ENCODE peak calls at places on chromosomes 11 and 22, in ten cellular contexts. C, E, H, I, R, W, P, Q, T and S are unnamed samples.

GRCh38 chr11:95588821-95589220 is 200.8 kb downstream of the FAM76B start:
- DNase-seq in C (no peak), E (no peak), H (no peak), I (no peak), R (no peak), W (no peak), P (no peak), Q (no peak), T (no peak), S (no peak)

GRCh38 chr11:43504316-43504950 is 145.7 kb downstream of the TTC17 start:
- DNase-seq in C (peak; percentile 35), E (peak; percentile 31), H (peak; percentile 60), I (peak; percentile 79), R (peak; percentile 15), W (peak; percentile 66), P (peak; percentile 42), Q (peak; percentile 63), T (peak; percentile 15), S (peak; percentile 43)

GRCh38 chr11:35629914-35630313 is 11.7 kb downstream of the FJX1 start:
- DNase-seq in C (no peak), E (no peak), H (peak; percentile 98), I (no peak), R (peak; percentile 96), W (no peak), P (no peak), Q (no peak), T (no peak), S (no peak)

GRCh38 chr11:102656528-102656927 is 31.4 kb upstream of the MMP20 start:
- DNase-seq in C (no peak), E (no peak), H (no peak), I (no peak), R (no peak), W (no peak), P (no peak), Q (no peak), T (no peak), S (no peak)

GRCh38 chr11:61023086-61024035 is 51.9 kb downstream of the CD6 start:
- DNase-seq in C (no peak), E (no peak), H (no peak), I (no peak), R (no peak), W (no peak), P (no peak), Q (no peak), T (no peak), S (no peak)

GRCh38 chr11:11567862-11568650 is 53.7 kb downstream of the GALNT18 start:
- DNase-seq in C (no peak), E (no peak), H (peak; percentile 71), I (no peak), R (peak; percentile 4), W (no peak), P (no peak), Q (no peak), T (no peak), S (no peak)

GRCh38 chr11:68942751-68943271 is 38.0 kb downstream of the MRGPRD start:
- DNase-seq in C (no peak), E (no peak), H (no peak), I (no peak), R (peak; percentile 12), W (no peak), P (no peak), Q (no peak), T (no peak), S (no peak)

GRCh38 chr11:119374632-119375394 is 6.7 kb downstream of the USP2 start:
- DNase-seq in C (no peak), E (no peak), H (no peak), I (no peak), R (no peak), W (no peak), P (no peak), Q (peak; percentile 26), T (no peak), S (no peak)

GRCh38 chr11:123544631-123545375 is 109.6 kb downstream of the SCN3B start:
- DNase-seq in C (no peak), E (no peak), H (no peak), I (no peak), R (no peak), W (no peak), P (no peak), Q (no peak), T (no peak), S (no peak)

GRCh38 chr11:10568486-10568941 is at the start of gene LYVE1:
- DNase-seq in C (no peak), E (no peak), H (no peak), I (no peak), R (peak; percentile 61), W (no peak), P (no peak), Q (no peak), T (no peak), S (no peak)

GRCh38 chr11:64560941-64561340 is 30.1 kb upstream of the SLC22A12 start:
- DNase-seq in C (no peak), E (no peak), H (no peak), I (no peak), R (no peak), W (no peak), P (no peak), Q (no peak), T (no peak), S (no peak)

DNA sequence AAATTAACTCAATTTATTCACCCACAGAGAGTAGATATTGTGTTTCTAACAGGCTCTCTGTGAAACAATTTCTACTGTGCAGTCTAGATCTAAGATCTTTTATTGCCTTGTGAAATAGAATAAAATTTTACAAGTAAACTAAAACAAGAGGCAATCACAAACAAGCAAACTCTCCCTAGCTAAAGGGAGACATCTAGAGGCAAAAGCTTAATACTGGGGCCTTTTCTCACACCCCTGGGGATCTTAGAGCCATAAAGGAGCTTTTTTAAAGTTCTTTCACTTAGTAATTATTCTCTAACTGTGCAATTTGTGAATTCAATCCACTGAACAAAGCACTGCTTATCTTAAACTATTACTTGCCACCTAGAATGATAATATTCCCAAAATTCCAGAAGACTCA is 19.7 kb downstream of the ALG9 start:
- DNase-seq in C (no peak), E (no peak), H (peak; percentile 13), I (peak; percentile 32), R (peak; percentile 56), W (no peak), P (no peak), Q (no peak), T (no peak), S (no peak)
- TF ChIP-seq CTCF in C (no peak), E (no peak), H (peak; percentile 47), I (peak; percentile 52), R (peak; percentile 47), W (peak; percentile 60), P (peak; percentile 14), Q (peak; percentile 57), T (no peak), S (peak; percentile 26)

DNA sequence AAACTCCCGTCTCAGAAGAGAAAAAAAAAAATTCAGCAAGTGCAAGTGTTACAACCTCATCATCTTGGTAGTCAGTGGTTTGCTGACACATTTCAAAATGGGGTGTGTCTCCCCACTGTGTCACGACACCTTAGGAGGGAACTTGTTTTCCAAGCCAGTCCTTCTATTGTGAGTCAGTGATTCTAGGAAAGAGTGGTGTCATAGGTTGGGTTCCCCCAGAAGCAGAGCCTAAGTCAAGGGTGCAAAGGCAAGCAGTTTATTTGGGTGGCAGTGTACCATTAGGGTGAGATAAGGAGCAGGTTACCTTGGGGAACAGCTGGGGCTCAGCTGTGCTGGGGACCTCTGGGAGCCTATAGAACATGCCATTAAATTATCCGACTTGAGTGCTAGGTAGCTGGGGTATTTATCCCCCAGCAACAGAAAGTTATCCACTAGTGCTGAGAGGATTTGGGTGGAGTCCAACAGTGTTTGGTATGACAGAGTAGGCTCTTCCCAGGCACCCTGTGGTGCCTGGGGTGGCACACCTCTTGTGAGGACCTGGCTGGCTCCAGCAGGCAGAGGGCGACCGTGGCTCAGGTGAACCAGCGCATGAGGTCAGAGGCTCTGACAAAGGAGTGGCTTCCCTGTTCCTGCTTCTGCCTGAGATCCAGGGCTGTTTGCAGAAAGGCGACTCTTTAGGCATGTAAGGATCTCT is 41.7 kb downstream of the KIAA1671 start:
- DNase-seq in C (no peak), E (no peak), H (peak; percentile 98), I (peak; percentile 64), R (no peak), W (peak; percentile 41), P (peak; percentile 75), Q (peak; percentile 79), T (no peak), S (no peak)
- TF ChIP-seq CTCF in C (no peak), E (no peak), H (peak; percentile 44), I (peak; percentile 63), R (no peak), W (no peak), P (peak; percentile 61), Q (peak; percentile 55), T (no peak), S (no peak)

DNA sequence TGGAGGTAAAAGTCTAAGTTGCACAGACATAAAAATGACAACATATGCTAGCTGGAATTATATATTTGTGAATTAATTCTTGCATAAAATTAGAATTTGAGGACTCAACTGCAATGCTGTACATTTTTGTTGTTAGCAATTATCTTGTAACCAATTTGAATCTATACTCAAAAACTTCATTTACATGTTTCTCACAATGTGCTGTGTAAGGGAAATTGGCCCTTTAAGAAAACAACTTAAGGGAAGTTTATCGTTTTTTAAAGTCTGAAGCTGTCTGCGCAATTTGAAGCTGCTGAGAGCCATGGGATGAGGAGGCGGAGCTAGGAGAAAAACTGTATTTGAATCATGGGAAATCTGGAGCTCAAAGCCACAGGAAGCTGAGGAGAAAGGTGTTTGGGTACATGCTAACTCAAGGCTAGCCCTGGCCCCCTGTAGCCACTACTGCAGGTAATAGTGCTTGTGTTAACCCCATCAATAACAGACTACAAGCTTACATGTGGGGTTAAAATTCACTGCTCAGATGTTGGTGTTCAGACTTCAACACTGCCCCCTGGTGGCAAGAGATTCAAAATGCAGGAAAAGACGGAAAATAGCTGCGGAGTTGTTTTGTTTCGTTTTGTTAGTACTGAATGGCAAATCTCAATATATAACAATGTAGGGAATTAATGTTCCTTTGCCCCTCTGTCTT is 126.1 kb downstream of the BRD1 start:
- DNase-seq in C (no peak), E (no peak), H (no peak), I (peak; percentile 25), R (no peak), W (no peak), P (no peak), Q (no peak), T (no peak), S (no peak)
- TF ChIP-seq CTCF in C (peak; percentile 95), E (peak; percentile 70), H (no peak), I (no peak), R (peak; percentile 25), W (peak; percentile 14), P (peak; percentile 47), Q (peak; percentile 77), T (peak; percentile 37), S (peak; percentile 48)

GRCh38 chr22:43889366-43890253 is 2.2 kb downstream of the PNPLA5 start:
- DNase-seq in C (no peak), E (no peak), H (peak; percentile 47), I (peak; percentile 24), R (peak; percentile 29), W (no peak), P (peak; percentile 48), Q (no peak), T (no peak), S (no peak)
- TF ChIP-seq CTCF in C (no peak), E (no peak), H (peak; percentile 34), I (peak; percentile 49), R (no peak), W (no peak), P (peak; percentile 69), Q (peak; percentile 34), T (no peak), S (no peak)

DNA sequence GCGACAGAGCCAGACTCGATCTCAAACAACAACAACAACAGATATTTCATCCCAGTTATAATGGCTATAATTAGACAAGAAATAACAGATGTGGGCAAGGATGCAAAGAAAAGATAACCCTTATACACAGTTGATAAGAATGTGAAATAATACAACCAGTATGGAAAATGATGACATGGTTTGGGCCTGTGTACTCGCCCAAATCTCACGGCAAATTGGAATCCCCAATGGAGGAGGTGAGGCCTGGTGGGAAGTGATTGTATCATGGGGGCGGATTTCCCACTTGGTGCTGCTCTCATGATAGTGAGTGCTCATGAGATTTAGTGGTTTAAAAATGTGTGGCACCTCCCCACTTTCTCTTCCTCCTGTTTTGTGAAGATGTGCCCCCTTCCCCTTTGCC is 104.1 kb downstream of the C11orf87 start:
- DNase-seq in C (no peak), E (no peak), H (no peak), I (no peak), R (no peak), W (no peak), P (no peak), Q (no peak), T (no peak), S (no peak)
- TF ChIP-seq CTCF in C (no peak), E (no peak), H (no peak), I (no peak), R (no peak), W (no peak), P (no peak), Q (no peak), T (no peak), S (no peak)